ENCODE peak calls at places on chromosomes 13 and 19, in eight cellular contexts. B, Q, G, A, Z, U, I and O are unnamed samples.

GRCh38 chr13:42405665-42406390 is 133.9 kb downstream of the AKAP11 start:
- DNase-seq in U (no peak), B (no peak), I (peak), Q (peak), G (peak), A (no peak), Z (no peak), O (peak)

GRCh38 chr19:44723952-44724319 is 24.6 kb upstream of the BCL3 start:
- DNase-seq in U (peak), B (peak), A (peak), I (peak), Z (no peak), Q (no peak), G (peak), O (peak)

GRCh38 chr19:11324079-11324661 is 15.3 kb downstream of the RAB3D start:
- DNase-seq in U (peak), Z (peak), G (peak), I (peak), A (no peak), B (no peak), Q (peak), O (peak)

GRCh38 chr19:55488986-55489710 is 912 bp downstream of the SSC5D start:
- DNase-seq in Z (no peak), I (no peak), U (no peak), B (no peak), Q (no peak), A (no peak), G (peak), O (no peak)

GRCh38 chr13:110341445-110342247 is 34.6 kb downstream of the COL4A2 start:
- DNase-seq in I (no peak), Q (no peak), U (no peak), A (no peak), Z (no peak), B (no peak), G (no peak), O (peak)

GRCh38 chr13:104871456-104871855 is 1664.0 kb downstream of the EFNB2 start:
- DNase-seq in A (no peak), Z (no peak), Q (no peak), B (no peak), I (no peak), G (no peak), U (no peak), O (no peak)

GRCh38 chr13:19052931-19053330 is 128.7 kb downstream of the TUBA3C start:
- DNase-seq in I (no peak), A (no peak), U (no peak), G (no peak), Q (no peak), Z (no peak), B (no peak), O (no peak)

GRCh38 chr13:63463782-63464610 is 2048.3 kb upstream of the PCDH20 start:
- DNase-seq in Z (no peak), Q (no peak), G (no peak), B (no peak), A (no peak), I (no peak), U (no peak), O (no peak)

GRCh38 chr19:47756953-47757608 is 11.7 kb downstream of the NOP53 start:
- DNase-seq in B (no peak), G (no peak), I (no peak), A (no peak), Q (no peak), U (no peak), Z (no peak), O (no peak)

GRCh38 chr19:47240996-47241918 is 10.3 kb upstream of the BBC3 start:
- DNase-seq in I (peak), Z (no peak), G (peak), Q (no peak), A (peak), B (peak), U (no peak), O (peak)

GRCh38 chr13:100440756-100441421 is 147.7 kb downstream of the GGACT start:
- DNase-seq in Q (no peak), B (no peak), G (peak), U (peak), Z (peak), A (no peak), I (no peak), O (peak)

GRCh38 chr13:110528371-110528770 is 33.2 kb downstream of the RAB20 start:
- DNase-seq in U (no peak), Q (no peak), B (no peak), I (no peak), A (no peak), Z (no peak), G (no peak), O (peak)

GRCh38 chr19:29429021-29429420 is 96.8 kb upstream of the VSTM2B start:
- DNase-seq in G (no peak), A (no peak), Z (no peak), U (no peak), I (no peak), Q (no peak), B (no peak), O (no peak)

GRCh38 chr13:28313579-28313978 is 175.2 kb downstream of the PAN3 start:
- DNase-seq in U (no peak), B (no peak), Z (no peak), A (no peak), I (no peak), G (peak), Q (no peak), O (peak)

GRCh38 chr19:38395381-38396127 is 7.1 kb downstream of the SPRED3 start:
- DNase-seq in G (no peak), Q (no peak), I (peak), Z (no peak), U (no peak), B (peak), A (peak), O (no peak)

GRCh38 chr13:77022341-77022740 is 4.6 kb downstream of the FBXL3 start:
- DNase-seq in G (peak), U (no peak), Q (no peak), A (no peak), Z (no peak), B (no peak), I (no peak), O (peak)

GRCh38 chr13:28849441-28849840 is 29.3 kb downstream of the MTUS2 start:
- DNase-seq in U (no peak), B (no peak), Z (no peak), Q (no peak), I (no peak), G (no peak), A (no peak), O (no peak)

GRCh38 chr13:82092312-82092711 is 1751.4 kb upstream of the SPRY2 start:
- DNase-seq in Q (no peak), I (no peak), A (no peak), U (no peak), B (no peak), Z (no peak), G (no peak), O (no peak)

GRCh38 chr13:84362777-84363176 is 480.5 kb upstream of the SLITRK1 start:
- DNase-seq in Q (no peak), Z (no peak), B (no peak), U (no peak), G (peak), A (no peak), I (no peak), O (no peak)

GRCh38 chr19:33196446-33197193 is 2.5 kb downstream of the LRP3 start:
- DNase-seq in U (no peak), G (no peak), Z (no peak), I (no peak), Q (no peak), B (no peak), A (no peak), O (no peak)

GRCh38 chr19:17873661-17874422 is 2.1 kb downstream of the SLC5A5 start:
- DNase-seq in U (no peak), B (peak), Q (no peak), A (peak), I (peak), Z (no peak), G (no peak), O (peak)

GRCh38 chr13:106001443-106001842 is 534.0 kb downstream of the EFNB2 start:
- DNase-seq in Z (no peak), U (no peak), G (no peak), Q (no peak), A (no peak), I (no peak), B (no peak), O (no peak)

GRCh38 chr13:60721063-60721462 is 324.0 kb downstream of the TDRD3 start:
- DNase-seq in G (no peak), A (no peak), B (no peak), Z (no peak), Q (no peak), I (no peak), U (no peak), O (no peak)

GRCh38 chr19:34692541-34692940 is 15.1 kb downstream of the ZNF302 start:
- DNase-seq in Z (no peak), I (no peak), G (no peak), B (no peak), U (no peak), Q (no peak), A (no peak), O (no peak)

GRCh38 chr19:35261356-35262100 is 7.2 kb upstream of the USF2 start:
- DNase-seq in Q (no peak), I (peak), Z (no peak), A (no peak), U (no peak), B (no peak), G (no peak), O (no peak)

GRCh38 chr13:112693831-112694497 is 4.1 kb downstream of the ATP11A start:
- DNase-seq in Q (no peak), Z (peak), G (peak), A (no peak), I (no peak), B (no peak), U (peak), O (peak)

GRCh38 chr19:33290956-33291622 is 11.2 kb downstream of the CEBPA start:
- DNase-seq in G (no peak), Q (no peak), I (no peak), Z (no peak), A (no peak), B (no peak), U (no peak), O (no peak)

GRCh38 chr19:42332059-42332458 is 6.6 kb downstream of the MEGF8 start:
- DNase-seq in I (no peak), A (no peak), G (no peak), U (no peak), B (no peak), Q (no peak), Z (no peak), O (no peak)

GRCh38 chr13:113534236-113534860 is 43.8 kb upstream of the DCUN1D2 start:
- DNase-seq in B (no peak), I (no peak), U (no peak), Q (no peak), G (no peak), A (no peak), Z (no peak), O (no peak)

GRCh38 chr13:73220966-73221720 is 162.3 kb downstream of the KLF5 start:
- DNase-seq in U (no peak), G (no peak), Z (no peak), Q (no peak), B (no peak), A (no peak), I (no peak), O (no peak)

GRCh38 chr13:110316196-110316595 is 9.1 kb downstream of the COL4A2 start:
- DNase-seq in A (no peak), G (no peak), U (no peak), B (no peak), Z (no peak), Q (no peak), I (no peak), O (no peak)

GRCh38 chr13:62931901-62932883 is 1516.5 kb upstream of the PCDH20 start:
- DNase-seq in U (peak), G (peak), I (no peak), A (no peak), B (no peak), Q (no peak), Z (no peak), O (peak)

GRCh38 chr13:44389003-44389666 is 15.5 kb downstream of the SERP2 start:
- DNase-seq in B (no peak), U (no peak), Q (no peak), G (no peak), A (no peak), Z (no peak), I (no peak), O (no peak)

GRCh38 chr13:44385401-44385800 is 11.8 kb downstream of the SERP2 start:
- DNase-seq in Q (no peak), B (no peak), G (peak), I (no peak), Z (no peak), U (no peak), A (no peak), O (no peak)

GRCh38 chr13:44385847-44386246 is 12.2 kb downstream of the SERP2 start:
- DNase-seq in Q (no peak), B (no peak), G (no peak), A (no peak), I (no peak), Z (no peak), U (no peak), O (no peak)

GRCh38 chr13:44388427-44388826 is 14.8 kb downstream of the SERP2 start:
- DNase-seq in Z (no peak), G (no peak), A (no peak), U (no peak), B (no peak), I (no peak), Q (no peak), O (no peak)

DNA sequence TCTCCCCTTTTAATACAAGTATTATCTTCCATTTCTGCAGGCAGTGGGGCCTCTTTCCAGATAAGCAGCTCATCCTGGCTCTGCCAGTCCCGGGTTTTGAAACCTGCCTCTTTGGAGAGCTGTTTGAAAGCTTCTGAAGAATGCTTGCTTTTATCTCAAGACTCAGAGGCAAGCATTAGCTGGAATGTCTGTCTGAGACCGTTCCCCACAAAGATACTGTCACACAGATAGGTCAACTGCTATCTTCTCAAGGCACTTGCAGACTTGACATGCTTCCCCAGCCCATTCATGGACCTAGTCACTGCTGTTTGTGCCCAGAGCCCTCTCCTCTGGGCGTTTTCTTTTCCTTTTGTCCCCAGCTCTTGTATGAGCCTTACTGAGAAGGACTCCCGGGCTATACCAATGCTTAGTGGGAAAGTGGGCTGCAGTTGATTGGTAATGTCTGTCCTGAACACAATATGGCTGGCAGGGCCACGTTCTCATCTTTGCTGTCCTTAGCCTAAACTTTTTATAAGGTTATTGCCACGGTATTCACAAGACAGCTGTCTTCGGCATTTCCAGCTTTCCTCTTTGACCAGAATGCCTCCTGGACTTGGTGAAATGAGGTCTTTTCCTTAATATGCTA is 13.4 kb downstream of the SERP2 start:
- DNase-seq in G (no peak), I (no peak), B (no peak), A (no peak), Q (no peak), Z (no peak), U (no peak), O (peak)
- H3K4me3 ChIP-seq in G (no peak), I (no peak), B (no peak), A (no peak), Q (no peak), Z (no peak), U (no peak), O (no peak)

GRCh38 chr19:41172297-41173164 is 20.5 kb upstream of the CYP2S1 start:
- DNase-seq in G (no peak), B (no peak), A (no peak), Z (no peak), U (no peak), Q (no peak), I (no peak), O (no peak)

GRCh38 chr19:41174297-41174928 is 18.6 kb upstream of the CYP2S1 start:
- DNase-seq in U (no peak), I (no peak), B (no peak), G (no peak), A (no peak), Z (no peak), Q (no peak), O (no peak)

DNA sequence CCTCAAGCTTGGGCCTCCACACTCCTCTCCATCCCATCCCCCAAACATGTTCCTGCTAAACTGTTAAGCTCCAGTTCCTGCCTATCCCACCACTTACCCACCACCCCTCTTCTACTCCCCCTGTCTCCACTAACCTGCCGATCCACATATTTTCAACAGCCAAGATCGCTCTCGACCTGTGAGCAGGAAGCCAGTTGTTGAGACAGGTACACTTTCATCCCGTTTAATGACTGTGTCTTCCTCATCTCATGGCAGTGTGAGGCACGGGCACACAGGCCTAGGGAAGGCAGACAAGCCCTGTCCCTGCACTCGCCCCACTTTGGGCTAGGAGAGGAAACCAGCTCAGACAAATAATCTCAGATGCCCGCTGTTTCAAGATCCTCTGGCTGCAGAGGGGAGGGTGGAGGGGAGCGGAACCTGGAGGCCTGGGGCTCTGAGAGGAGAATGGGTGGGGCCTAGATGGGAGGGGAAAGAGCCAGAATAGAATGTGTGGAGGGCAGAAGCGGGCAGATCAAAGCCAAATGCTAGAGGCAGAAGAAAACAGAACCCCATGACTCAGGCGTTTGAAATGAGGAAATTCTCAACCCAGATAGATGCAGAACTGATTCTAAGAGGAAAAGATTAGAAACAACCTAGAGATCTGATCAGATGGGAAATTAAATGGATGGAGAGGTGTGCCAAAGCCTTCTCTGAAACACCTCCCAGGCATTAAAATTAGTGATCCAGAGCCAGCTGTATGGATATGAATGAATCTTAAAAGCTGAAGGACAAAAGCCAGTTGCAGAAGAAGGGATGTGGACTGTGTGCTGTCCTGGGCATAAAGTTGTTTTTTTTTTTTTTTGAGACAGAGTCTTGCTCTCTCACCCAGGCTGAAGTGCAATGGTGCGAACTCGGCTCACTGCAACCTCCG is 16.9 kb upstream of the CYP2S1 start:
- DNase-seq in G (peak), B (no peak), Q (peak), Z (peak), I (peak), U (peak), A (peak), O (peak)
- H3K4me3 ChIP-seq in G (no peak), B (no peak), Q (peak), Z (no peak), I (no peak), U (peak), A (no peak), O (no peak)

GRCh38 chr13:74573654-74574053 is 439.4 kb upstream of the KLF12 start:
- DNase-seq in G (no peak), B (no peak), A (no peak), Z (no peak), I (no peak), U (no peak), Q (no peak), O (peak)

GRCh38 chr13:74575729-74576125 is 441.5 kb upstream of the KLF12 start:
- DNase-seq in U (no peak), I (peak), Q (no peak), Z (no peak), A (peak), G (peak), B (peak), O (peak)

GRCh38 chr13:74571811-74572210 is 437.6 kb upstream of the KLF12 start:
- DNase-seq in G (no peak), U (no peak), I (no peak), A (no peak), B (no peak), Q (no peak), Z (no peak), O (no peak)

GRCh38 chr13:74574964-74575728 is 440.9 kb upstream of the KLF12 start:
- DNase-seq in B (no peak), Q (no peak), Z (no peak), A (peak), U (no peak), G (no peak), I (no peak), O (no peak)

DNA sequence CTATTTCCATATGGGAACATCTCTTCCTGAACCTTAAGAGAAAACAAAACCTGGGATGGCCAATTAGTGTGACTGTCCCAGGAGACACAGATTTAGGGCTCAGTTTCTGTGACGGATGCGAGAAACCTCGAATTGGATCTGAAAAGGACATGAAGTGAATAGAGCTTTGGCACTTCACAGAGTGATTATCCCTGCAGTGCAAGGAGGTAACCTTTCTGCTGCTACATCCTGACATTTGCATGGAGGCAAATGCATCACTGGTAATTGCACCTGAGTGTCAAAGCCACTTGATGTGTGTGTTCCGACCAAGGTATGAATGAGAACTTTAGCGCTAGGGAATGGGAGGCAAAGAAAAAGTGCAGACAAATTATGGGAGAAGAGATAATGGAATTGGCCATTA is 442.3 kb upstream of the KLF12 start:
- DNase-seq in I (no peak), Z (no peak), A (no peak), B (no peak), U (no peak), Q (no peak), G (no peak), O (no peak)
- H3K4me3 ChIP-seq in I (no peak), Z (no peak), A (no peak), B (no peak), U (no peak), Q (no peak), G (no peak), O (no peak)

GRCh38 chr19:1098177-1099051 is 3.2 kb upstream of the POLR2E start:
- DNase-seq in G (peak), I (no peak), Q (no peak), A (no peak), U (no peak), Z (no peak), B (no peak), O (no peak)
- H3K4me3 ChIP-seq in G (no peak), I (no peak), Q (no peak), A (no peak), U (no peak), Z (no peak), B (no peak), O (no peak)